ENCODE peak calls at places on chromosomes 7 and 10, in five cellular contexts. L is posterior cingulate gyrus, N is fibroblast of lung, F is iPS-NIHi11, T is HTR-8/SVneo. Q is an unnamed sample.

GRCh38 chr7:50450691-50451051 is 521 bp upstream of the FIGNL1 start:
- DNase-seq in L (no peak), N (no peak), F (no peak), T (no peak), Q (no peak)

GRCh38 chr10:6108631-6109443 is 20.0 kb downstream of the RBM17 start:
- DNase-seq in L (no peak), N (peak), F (peak), T (no peak), Q (peak)

GRCh38 chr7:47253650-47254080 is 328.2 kb downstream of the TNS3 start:
- DNase-seq in L (no peak), N (peak), F (peak), T (peak), Q (no peak)

GRCh38 chr7:92674379-92674778 is 84.2 kb upstream of the FAM133B start:
- DNase-seq in L (no peak), N (no peak), F (no peak), T (no peak), Q (no peak)

GRCh38 chr10:3776796-3777571 is 8.0 kb downstream of the KLF6 start:
- DNase-seq in L (no peak), N (peak), F (no peak), T (no peak), Q (no peak)

GRCh38 chr7:122622682-122623081 is 76.2 kb downstream of the RNF133 start:
- DNase-seq in L (no peak), N (no peak), F (no peak), T (no peak), Q (no peak)

GRCh38 chr10:131701131-131701947 is 199.5 kb upstream of the PPP2R2D start:
- DNase-seq in L (no peak), N (no peak), F (no peak), T (no peak), Q (no peak)

GRCh38 chr7:16914771-16915170 is 33.0 kb upstream of the AGR3 start:
- DNase-seq in L (no peak), N (no peak), F (no peak), T (no peak), Q (no peak)

GRCh38 chr10:84108797-84109196 is 30.5 kb upstream of the GHITM start:
- DNase-seq in L (no peak), N (no peak), F (no peak), T (no peak), Q (no peak)

GRCh38 chr10:74755273-74755672 is 71.1 kb upstream of the KAT6B start:
- DNase-seq in L (peak), N (no peak), F (no peak), T (no peak), Q (no peak)

GRCh38 chr10:100065084-100065660 is 16.5 kb downstream of the CPN1 start:
- DNase-seq in L (peak), N (no peak), F (peak), T (no peak), Q (no peak)

GRCh38 chr10:48469516-48470020 is 135.3 kb downstream of the ARHGAP22 start:
- DNase-seq in L (no peak), N (no peak), F (peak), T (no peak), Q (peak)

GRCh38 chr7:133572853-133573252 is 320.0 kb downstream of the EXOC4 start:
- DNase-seq in L (no peak), N (peak), F (no peak), T (no peak), Q (no peak)

GRCh38 chr7:105304040-105304895 is 84.5 kb downstream of the SRPK2 start:
- DNase-seq in L (no peak), N (peak), F (no peak), T (peak), Q (no peak)